ENCODE peak calls at places on chromosomes 16 and 17, in four cellular contexts. X, Z, I and V are unnamed samples.
A peak's percentile ranks its signal among the peaks of the same experiment; 100 is the strongest.

GRCh38 chr17:14308965-14309879 is 8.3 kb downstream of the HS3ST3B1 start:
- DNase-seq in X (peak; percentile 97), Z (peak; percentile 89), I (peak; percentile 95), V (peak; percentile 65)

GRCh38 chr16:67431077-67431804 is at the start of gene HSD11B2:
- DNase-seq in X (peak; percentile 52), Z (peak; percentile 39), I (peak; percentile 41), V (peak; percentile 52)

GRCh38 chr17:6496116-6496481 is 51.8 kb downstream of the PIMREG start:
- DNase-seq in X (peak; percentile 37), Z (no peak), I (no peak), V (no peak)

GRCh38 chr16:31071861-31072260 is 2.2 kb downstream of the ZNF668 start:
- DNase-seq in X (peak; percentile 57), Z (no peak), I (no peak), V (no peak)

GRCh38 chr17:43655702-43656275 is 5.9 kb downstream of the MEOX1 start:
- DNase-seq in X (no peak), Z (no peak), I (no peak), V (no peak)

GRCh38 chr16:52873997-52874500 is 178.6 kb downstream of the CHD9NB start:
- DNase-seq in X (no peak), Z (no peak), I (no peak), V (no peak)

GRCh38 chr16:89393731-89394406 is 96.5 kb downstream of the ANKRD11 start:
- DNase-seq in X (no peak), Z (no peak), I (no peak), V (no peak)

GRCh38 chr17:45051060-45051719 is at the start of gene DCAKD:
- DNase-seq in X (peak; percentile 98), Z (peak; percentile 94), I (peak; percentile 94), V (peak; percentile 92)

GRCh38 chr17:19979917-19980770 is 2.5 kb upstream of the AKAP10 start:
- DNase-seq in X (peak; percentile 43), Z (no peak), I (no peak), V (no peak)

GRCh38 chr16:1342526-1343427 is 8.9 kb downstream of the TSR3 start:
- DNase-seq in X (peak; percentile 83), Z (peak; percentile 97), I (peak; percentile 98), V (peak; percentile 67)

GRCh38 chr16:1344499-1344898 is 7.2 kb downstream of the TSR3 start:
- DNase-seq in X (no peak), Z (no peak), I (no peak), V (no peak)

GRCh38 chr16:1341495-1342388 is 8.3 kb downstream of the BAIAP3 start:
- DNase-seq in X (no peak), Z (no peak), I (no peak), V (no peak)

GRCh38 chr16:1345087-1345486 is 6.6 kb downstream of the TSR3 start:
- DNase-seq in X (no peak), Z (no peak), I (no peak), V (no peak)

DNA sequence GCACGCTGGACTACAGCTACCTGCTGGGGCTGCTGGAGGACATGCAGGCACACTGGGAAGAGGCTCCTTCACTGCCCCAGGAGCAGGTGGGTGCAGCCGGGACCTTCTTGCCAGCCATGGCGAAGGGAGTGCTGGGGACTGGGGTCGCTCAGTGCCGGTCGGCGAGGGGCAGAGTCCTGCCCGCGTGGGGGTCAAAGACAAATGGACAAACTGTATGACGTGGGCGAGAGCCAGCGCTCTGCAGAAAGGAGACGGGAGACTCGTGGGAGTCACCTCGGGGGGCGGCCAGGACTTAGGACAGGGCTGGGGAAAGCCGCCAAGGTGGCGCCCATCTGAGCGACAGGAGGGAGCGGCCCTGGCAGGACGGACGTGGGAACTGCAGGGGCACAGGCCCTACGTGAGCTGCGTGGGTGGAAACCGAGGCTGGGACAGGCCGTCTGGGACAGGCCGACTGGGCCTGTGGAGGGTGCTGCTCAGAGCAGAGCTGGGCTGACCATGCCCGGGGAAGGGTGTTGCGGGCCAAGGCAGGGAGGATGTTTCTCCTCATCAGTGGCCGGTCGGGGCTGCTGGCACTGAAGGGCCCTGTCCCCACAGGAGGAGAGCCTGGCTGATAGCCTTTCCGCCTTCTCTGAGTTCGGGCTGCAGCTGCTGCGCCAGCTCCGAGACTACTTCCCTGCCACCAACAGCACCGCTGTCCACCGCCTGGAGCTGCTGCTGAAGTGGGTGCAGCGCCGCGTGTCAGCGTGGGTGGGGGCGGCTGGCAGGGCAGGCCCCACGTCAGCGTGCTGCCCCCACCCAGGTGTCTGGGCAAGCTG is 8.0 kb downstream of the TSR3 start:
- DNase-seq in X (no peak), Z (no peak), I (no peak), V (no peak)
- TF ChIP-seq CTCF in X (no peak), Z (no peak), I (no peak), V (no peak)

GRCh38 chr17:48559609-48560451 is 14.9 kb upstream of the HOXB2 start:
- DNase-seq in X (no peak), Z (no peak), I (no peak), V (no peak)
- H3K4me1 ChIP-seq in X (peaks cover 48% of the 10 kb centered on the region), Z (no peaks in the 10 kb centered on the region), I (no peaks in the 10 kb centered on the region), V (peaks cover 3% of the 10 kb centered on the region)

GRCh38 chr17:29278692-29279091 is 15.3 kb downstream of the NUFIP2 start:
- DNase-seq in X (no peak), Z (no peak), I (no peak), V (no peak)

GRCh38 chr17:29279397-29280070 is 14.4 kb downstream of the NUFIP2 start:
- DNase-seq in X (no peak), Z (no peak), I (no peak), V (no peak)

GRCh38 chr17:29283496-29283895 is 10.5 kb downstream of the NUFIP2 start:
- DNase-seq in X (no peak), Z (no peak), I (no peak), V (no peak)
- TF ChIP-seq CTCF in X (peak; percentile 17), Z (no peak), I (no peak), V (no peak)

DNA sequence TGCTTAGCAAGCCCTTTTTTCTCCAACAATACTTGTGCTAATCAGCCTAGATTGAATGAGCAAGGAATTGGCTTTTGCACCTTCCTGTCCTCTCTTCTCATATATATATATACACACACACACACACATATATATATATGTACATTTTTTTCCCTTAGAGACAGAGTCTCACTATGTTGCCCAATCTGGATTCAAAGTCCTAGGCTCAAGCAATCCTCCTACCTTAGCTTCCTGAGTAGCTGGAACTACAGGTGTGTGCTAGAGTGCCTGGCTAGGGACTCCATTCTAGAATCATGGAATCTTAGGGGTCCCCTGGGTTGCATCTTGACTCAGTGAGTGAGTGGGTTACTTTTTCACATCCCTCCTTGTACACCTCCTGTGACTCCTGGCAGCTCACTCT is 27.0 kb downstream of the RAI1 start:
- DNase-seq in X (no peak), Z (no peak), I (no peak), V (no peak)
- H3K4me1 ChIP-seq in X (peaks cover 12% of the 10 kb centered on the region), Z (peaks cover 25% of the 10 kb centered on the region), I (peaks cover 30% of the 10 kb centered on the region), V (peaks cover 7% of the 10 kb centered on the region)

DNA sequence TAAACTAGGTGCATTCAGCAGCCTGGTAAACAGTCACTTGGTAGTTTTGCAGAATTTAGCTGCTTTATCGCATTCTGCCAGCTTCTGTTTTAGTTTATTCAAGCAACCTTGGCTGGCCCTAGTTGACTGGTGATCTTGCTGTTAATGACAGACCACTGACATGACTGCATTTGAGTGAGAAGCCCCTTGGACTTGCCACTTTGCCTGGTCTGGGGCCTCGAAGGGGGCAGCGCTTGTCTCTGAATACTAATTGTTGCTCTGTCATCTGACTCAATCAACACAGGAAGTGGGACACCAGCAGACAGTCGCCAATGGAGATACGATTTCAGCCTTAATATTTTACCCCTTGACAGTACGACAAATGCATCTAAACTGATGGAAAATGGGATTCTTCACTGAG is 124.8 kb upstream of the MPHOSPH6 start:
- DNase-seq in X (no peak), Z (no peak), I (no peak), V (no peak)
- TF ChIP-seq CTCF in X (no peak), Z (no peak), I (no peak), V (no peak)

GRCh38 chr17:57295526-57296023 is 39.3 kb downstream of the MSI2 start:
- DNase-seq in X (peak; percentile 10), Z (no peak), I (no peak), V (no peak)

GRCh38 chr17:57294075-57294474 is 37.8 kb downstream of the MSI2 start:
- DNase-seq in X (no peak), Z (no peak), I (no peak), V (no peak)

GRCh38 chr17:57293077-57293476 is 36.8 kb downstream of the MSI2 start:
- DNase-seq in X (no peak), Z (peak; percentile 81), I (peak; percentile 86), V (no peak)

GRCh38 chr17:57294629-57295501 is 38.5 kb downstream of the MSI2 start:
- DNase-seq in X (no peak), Z (no peak), I (no peak), V (no peak)

DNA sequence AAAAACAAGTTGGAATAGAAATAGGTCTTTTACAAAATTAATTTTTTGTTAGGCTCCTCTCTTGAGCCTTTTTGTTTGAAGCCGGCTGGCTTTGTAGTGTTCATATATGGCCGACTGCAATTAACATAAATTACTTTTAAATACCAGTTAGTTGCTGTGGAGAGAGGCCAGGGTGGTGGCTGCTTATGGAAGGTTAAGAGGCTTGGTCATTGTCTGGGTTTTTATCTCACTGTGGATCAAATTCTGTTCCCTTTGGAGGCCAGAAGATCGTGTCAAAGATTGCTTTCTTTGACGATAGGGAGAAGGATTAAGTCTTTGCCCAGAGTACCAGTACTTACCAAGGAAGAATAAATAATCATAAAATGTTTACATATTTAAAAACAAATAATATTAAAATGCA is 39.9 kb downstream of the MSI2 start:
- DNase-seq in X (no peak), Z (no peak), I (no peak), V (no peak)
- H3K4me1 ChIP-seq in X (peaks cover 4% of the 10 kb centered on the region), Z (peaks cover 4% of the 10 kb centered on the region), I (peaks cover 10% of the 10 kb centered on the region), V (no peaks in the 10 kb centered on the region)